ENCODE peak calls at places on chromosomes 4 and X, in five cellular contexts. Z, Q, U, N and D are unnamed samples.

GRCh38 chr4:74311696-74312313 is 3.5 kb downstream of the EPGN start:
- DNase-seq in Z (no peak), Q (no peak), U (no peak), N (peak), D (no peak)

GRCh38 chr4:130808492-130808891 is 1712.5 kb downstream of the C4orf33 start:
- DNase-seq in Z (no peak), Q (no peak), U (no peak), N (no peak), D (no peak)

GRCh38 chr4:5206391-5206790 is 155.1 kb downstream of the STK32B start:
- DNase-seq in Z (no peak), Q (no peak), U (no peak), N (peak), D (no peak)

GRCh38 chrX:148612431-148612830 is 112.0 kb downstream of the AFF2 start:
- DNase-seq in Z (no peak), Q (no peak), U (no peak), N (no peak), D (no peak)

GRCh38 chrX:153878285-153878779 is 7.6 kb downstream of the L1CAM start:
- DNase-seq in Z (no peak), Q (no peak), U (no peak), N (no peak), D (no peak)

GRCh38 chrX:15883540-15883863 is 28.9 kb upstream of the AP1S2 start:
- DNase-seq in Z (no peak), Q (no peak), U (no peak), N (no peak), D (no peak)

GRCh38 chr4:107824367-107825071 is at the start of gene SGMS2:
- DNase-seq in Z (peak), Q (peak), U (peak), N (peak), D (peak)

GRCh38 chr4:70734168-70734954 is 12.6 kb downstream of the RUFY3 start:
- DNase-seq in Z (peak), Q (no peak), U (no peak), N (peak), D (no peak)

GRCh38 chrX:134601240-134601639 is 57.0 kb downstream of the PLAC1 start:
- DNase-seq in Z (no peak), Q (no peak), U (no peak), N (peak), D (no peak)

GRCh38 chr4:84726356-84726755 is 143.4 kb downstream of the CDS1 start:
- DNase-seq in Z (no peak), Q (no peak), U (no peak), N (peak), D (no peak)

GRCh38 chr4:119046263-119046662 is 89.4 kb upstream of the MYOZ2 start:
- DNase-seq in Z (peak), Q (peak), U (peak), N (no peak), D (no peak)

GRCh38 chr4:88919056-88919455 is 137.9 kb downstream of the FAM13A start:
- DNase-seq in Z (no peak), Q (no peak), U (no peak), N (no peak), D (no peak)

GRCh38 chr4:56134272-56134671 is 185.5 kb downstream of the CEP135 start:
- DNase-seq in Z (no peak), Q (no peak), U (no peak), N (peak), D (no peak)

GRCh38 chrX:84363674-84364073 is 138.6 kb downstream of the HDX start:
- DNase-seq in Z (no peak), Q (no peak), U (no peak), N (no peak), D (no peak)

GRCh38 chr4:3176625-3177229 is 72.2 kb upstream of the MSANTD1 start:
- DNase-seq in Z (no peak), Q (no peak), U (no peak), N (no peak), D (no peak)

GRCh38 chrX:138711399-138712347 is at the start of gene FGF13:
- DNase-seq in Z (peak), Q (peak), U (peak), N (no peak), D (no peak)

GRCh38 chr4:26992657-26993361 is 132.2 kb downstream of the STIM2 start:
- DNase-seq in Z (peak), Q (no peak), U (no peak), N (peak), D (no peak)

GRCh38 chr4:25862411-25863346 is at the start of gene SEL1L3:
- DNase-seq in Z (peak), Q (peak), U (peak), N (no peak), D (peak)

GRCh38 chr4:25861951-25862410 is 807 bp downstream of the SEL1L3 start:
- DNase-seq in Z (peak), Q (peak), U (no peak), N (peak), D (no peak)

GRCh38 chr4:25860586-25861421 is 2.0 kb downstream of the SEL1L3 start:
- DNase-seq in Z (no peak), Q (no peak), U (peak), N (peak), D (no peak)

GRCh38 chr4:25859429-25860148 is 3.2 kb downstream of the SEL1L3 start:
- DNase-seq in Z (no peak), Q (no peak), U (no peak), N (no peak), D (no peak)

GRCh38 chr4:25861422-25861926 is 1.3 kb downstream of the SEL1L3 start:
- DNase-seq in Z (no peak), Q (no peak), U (no peak), N (peak), D (no peak)
- TF ChIP-seq POLR2A in Z (no peak), Q (no peak), U (no peak), N (no peak), D (no peak)

GRCh38 chrX:8504451-8504850 is 39.8 kb downstream of the VCX3B start:
- DNase-seq in Z (no peak), Q (no peak), U (no peak), N (peak), D (no peak)

GRCh38 chrX:8500203-8500602 is 35.6 kb downstream of the VCX3B start:
- DNase-seq in Z (no peak), Q (no peak), U (no peak), N (no peak), D (no peak)
- TF ChIP-seq POLR2A in Z (no peak), Q (no peak), U (no peak), N (no peak), D (no peak)

GRCh38 chr4:1928356-1929235 is 57.4 kb downstream of the NSD2 start:
- DNase-seq in Z (no peak), Q (no peak), U (no peak), N (peak), D (no peak)

GRCh38 chr4:1927675-1928074 is 56.5 kb downstream of the NSD2 start:
- DNase-seq in Z (no peak), Q (no peak), U (no peak), N (peak), D (no peak)

DNA sequence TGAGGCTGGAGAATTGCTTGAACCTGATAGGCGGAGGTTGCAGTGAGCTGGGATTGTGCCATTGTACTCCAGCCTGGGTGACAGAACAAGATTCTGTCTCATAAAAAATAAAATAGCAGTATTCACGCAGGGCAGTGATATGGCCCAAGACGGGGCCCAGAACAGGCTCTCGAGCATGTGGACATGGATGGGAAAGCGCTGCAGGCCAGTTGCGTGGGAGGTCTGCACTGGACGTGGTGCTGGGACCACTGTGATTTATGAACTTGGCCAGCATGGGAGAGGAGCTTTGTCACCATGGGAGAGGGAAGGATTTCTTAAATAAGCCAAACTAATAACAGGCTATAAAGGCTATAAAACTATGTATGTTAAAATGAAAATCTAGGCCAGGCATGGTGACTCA is 51.6 kb downstream of the NSD2 start:
- DNase-seq in Z (no peak), Q (no peak), U (no peak), N (no peak), D (no peak)
- TF ChIP-seq POLR2A in Z (no peak), Q (no peak), U (no peak), N (no peak), D (no peak)

GRCh38 chr4:184819786-184820185 is 6.0 kb downstream of the ACSL1 start:
- DNase-seq in Z (no peak), Q (no peak), U (no peak), N (no peak), D (no peak)
- TF ChIP-seq POLR2A in Z (no peak), Q (no peak), U (no peak), N (no peak), D (no peak)

GRCh38 chrX:10636851-10637250 is 16.5 kb upstream of the MID1 start:
- DNase-seq in Z (no peak), Q (no peak), U (no peak), N (no peak), D (no peak)

GRCh38 chrX:10631416-10632145 is 11.2 kb upstream of the MID1 start:
- DNase-seq in Z (no peak), Q (no peak), U (no peak), N (peak), D (no peak)

GRCh38 chrX:10634681-10635161 is 14.3 kb upstream of the MID1 start:
- DNase-seq in Z (no peak), Q (no peak), U (no peak), N (peak), D (peak)

GRCh38 chrX:10636337-10636736 is 16.0 kb upstream of the MID1 start:
- DNase-seq in Z (peak), Q (no peak), U (no peak), N (peak), D (peak)

DNA sequence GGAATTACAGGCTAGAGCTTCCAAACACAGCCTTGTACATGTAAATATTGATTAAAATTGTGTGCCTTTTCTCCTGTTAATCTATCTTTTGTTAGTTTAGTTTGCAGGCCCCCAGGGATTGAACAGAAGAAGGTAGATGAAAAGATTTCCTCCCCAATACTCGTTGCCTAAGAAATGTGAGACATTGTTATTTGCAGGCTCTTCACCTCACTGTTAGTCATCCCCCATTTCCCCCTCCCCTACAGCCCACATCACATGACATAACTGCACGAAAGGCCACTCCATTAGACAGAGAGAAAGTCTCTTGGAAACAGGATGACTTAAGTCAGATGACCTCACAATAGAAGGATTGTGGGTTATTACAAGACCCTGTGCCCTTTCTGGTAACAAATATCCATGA is 13.3 kb upstream of the MID1 start:
- DNase-seq in Z (peak), Q (no peak), U (no peak), N (peak), D (peak)
- TF ChIP-seq POLR2A in Z (no peak), Q (no peak), U (no peak), N (no peak), D (no peak)

GRCh38 chr4:25154594-25155265 is 5.5 kb downstream of the SEPSECS start:
- DNase-seq in Z (no peak), Q (no peak), U (peak), N (no peak), D (no peak)
- TF ChIP-seq POLR2A in Z (no peak), Q (no peak), U (no peak), N (no peak), D (no peak)

GRCh38 chr4:95548738-95549245 is at the start of gene UNC5C:
- DNase-seq in Z (peak), Q (peak), U (peak), N (no peak), D (no peak)
- TF ChIP-seq POLR2A in Z (peak), Q (no peak), U (no peak), N (no peak), D (no peak)

GRCh38 chr4:77157859-77158486 is 966 bp downstream of the CCNG2 start:
- DNase-seq in Z (peak), Q (peak), U (peak), N (peak), D (peak)

GRCh38 chr4:77158487-77158861 is 1.5 kb downstream of the CCNG2 start:
- DNase-seq in Z (peak), Q (no peak), U (no peak), N (no peak), D (peak)

GRCh38 chr4:77156533-77156911 is 485 bp upstream of the CCNG2 start:
- DNase-seq in Z (peak), Q (peak), U (peak), N (peak), D (peak)

GRCh38 chr4:77155631-77156345 is 1.2 kb upstream of the CCNG2 start:
- DNase-seq in Z (peak), Q (no peak), U (no peak), N (no peak), D (no peak)

GRCh38 chr4:77156912-77157858 is at the start of gene CCNG2:
- DNase-seq in Z (peak), Q (peak), U (peak), N (peak), D (peak)
- TF ChIP-seq POLR2A in Z (peak), Q (peak), U (no peak), N (peak), D (peak)

DNA sequence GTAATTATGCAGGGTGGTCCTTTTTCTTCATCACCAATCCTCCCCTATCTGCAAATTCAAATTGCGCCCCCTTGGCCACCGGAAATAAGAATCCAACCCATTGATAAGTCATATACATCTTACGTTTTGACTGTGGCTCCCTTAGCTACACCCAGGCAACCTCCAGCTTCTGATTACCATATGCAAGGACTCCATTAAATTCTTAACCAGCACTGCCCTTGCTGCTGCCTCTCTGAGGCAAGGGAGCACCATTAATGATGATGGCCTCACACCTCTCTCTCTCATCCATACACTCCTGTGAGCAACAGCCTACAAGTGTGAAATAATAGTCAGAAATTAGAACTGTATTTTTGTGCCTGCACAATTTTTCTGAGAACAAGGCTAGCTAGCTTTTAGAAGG is 106.0 kb upstream of the NOCT start:
- DNase-seq in Z (no peak), Q (no peak), U (no peak), N (no peak), D (no peak)
- TF ChIP-seq POLR2A in Z (no peak), Q (no peak), U (no peak), N (no peak), D (no peak)